ENCODE peak calls at places on chromosomes 1 and 21, in eight cellular contexts. A, D, C, J, L, M, H and W are unnamed samples.

GRCh38 chr1:110070282-110070967 is at the start of gene ALX3:
- DNase-seq in L (no peak), A (no peak), D (no peak), J (no peak), M (no peak), H (peak; percentile 58), C (no peak), W (no peak)

GRCh38 chr1:28437924-28438699 is 67.7 kb upstream of the RCC1 start:
- DNase-seq in D (no peak), M (peak; percentile 54), H (peak; percentile 63), L (no peak), A (no peak), C (peak; percentile 98), J (peak; percentile 62), W (no peak)

GRCh38 chr1:202018476-202019234 is 8.3 kb downstream of the ELF3 start:
- DNase-seq in H (peak; percentile 32), C (peak; percentile 89), A (peak; percentile 84), M (no peak), L (no peak), D (no peak), J (no peak), W (no peak)

GRCh38 chr1:24341260-24341659 is 22.1 kb downstream of the GRHL3 start:
- DNase-seq in J (no peak), H (no peak), L (no peak), M (peak; percentile 15), C (no peak), A (no peak), D (no peak), W (peak; percentile 31)

GRCh38 chr1:235073331-235073967 is 55.2 kb downstream of the TOMM20 start:
- DNase-seq in A (no peak), L (no peak), H (no peak), C (peak; percentile 99), J (peak; percentile 57), M (no peak), D (no peak), W (no peak)

GRCh38 chr1:14413809-14414208 is 184.7 kb upstream of the KAZN start:
- DNase-seq in A (no peak), M (no peak), L (no peak), J (no peak), C (no peak), D (no peak), H (no peak), W (no peak)

GRCh38 chr1:17663646-17664045 is 91.5 kb upstream of the ACTL8 start:
- DNase-seq in J (no peak), A (no peak), M (no peak), H (no peak), D (no peak), C (no peak), L (no peak), W (no peak)

GRCh38 chr21:21029159-21029558 is 30.9 kb downstream of the NCAM2 start:
- DNase-seq in C (no peak), M (no peak), L (no peak), D (no peak), A (no peak), H (no peak), J (no peak), W (no peak)

GRCh38 chr1:31148409-31148808 is 82.9 kb upstream of the PUM1 start:
- DNase-seq in M (no peak), A (no peak), H (no peak), J (no peak), C (no peak), D (no peak), L (no peak), W (no peak)

GRCh38 chr1:3229081-3229725 is 160.2 kb downstream of the PRDM16 start:
- DNase-seq in L (no peak), J (no peak), D (no peak), C (no peak), M (no peak), A (no peak), H (no peak), W (no peak)

GRCh38 chr21:41460578-41461527 is 34.8 kb downstream of the MX1 start:
- DNase-seq in H (peak; percentile 81), A (no peak), M (no peak), D (peak; percentile 36), C (peak; percentile 78), J (peak; percentile 64), L (peak; percentile 40), W (peak; percentile 6)

GRCh38 chr21:35475768-35476167 is 426.7 kb upstream of the RUNX1 start:
- DNase-seq in J (no peak), D (peak; percentile 7), A (no peak), H (no peak), C (peak; percentile 25), M (no peak), L (no peak), W (no peak)

GRCh38 chr1:59367269-59368006 is 70.5 kb downstream of the FGGY start:
- DNase-seq in M (no peak), C (peak; percentile 24), J (peak; percentile 70), H (peak; percentile 20), A (no peak), L (no peak), D (no peak), W (no peak)

GRCh38 chr1:2439369-2439768 is 27.0 kb upstream of the PEX10 start:
- DNase-seq in J (no peak), D (no peak), M (no peak), L (no peak), H (no peak), C (no peak), A (no peak), W (no peak)

GRCh38 chr1:1004420-1004779 is 4.5 kb upstream of the HES4 start:
- DNase-seq in M (peak; percentile 34), C (no peak), J (no peak), L (no peak), H (no peak), A (no peak), D (no peak), W (no peak)

GRCh38 chr1:119008483-119009299 is 20.5 kb upstream of the TBX15 start:
- DNase-seq in H (peak; percentile 39), L (no peak), C (peak; percentile 68), J (no peak), M (peak; percentile 50), A (peak; percentile 54), D (no peak), W (peak; percentile 32)

GRCh38 chr1:115837762-115838421 is 3.0 kb downstream of the NHLH2 start:
- DNase-seq in C (peak; percentile 51), M (no peak), D (no peak), A (no peak), H (peak; percentile 55), L (no peak), J (no peak), W (no peak)

GRCh38 chr1:64282353-64282752 is 78.9 kb downstream of the UBE2U start:
- DNase-seq in J (no peak), M (peak; percentile 83), L (no peak), C (peak; percentile 63), A (no peak), H (peak; percentile 53), D (no peak), W (peak; percentile 68)

GRCh38 chr1:180781718-180782117 is 131.0 kb upstream of the KIAA1614 start:
- DNase-seq in D (no peak), H (no peak), C (no peak), L (no peak), J (no peak), M (no peak), A (no peak), W (no peak)

GRCh38 chr1:46221749-46222148 is 18.6 kb downstream of the LURAP1 start:
- DNase-seq in J (peak; percentile 20), M (no peak), C (no peak), H (peak; percentile 32), D (no peak), A (no peak), L (no peak), W (no peak)